ENCODE peak calls at places on chromosome 17, in eight cellular contexts. P is heart left ventricle, S is pancreas, T is right lobe of liver, Z is uterus, O is prostate gland, Q is suprapubic skin, G is breast epithelium. Y is an unnamed sample.
A peak's percentile ranks its signal among the peaks of the same experiment; 100 is the strongest.

GRCh38 chr17:60817187-60817586 is 139.5 kb downstream of the BCAS3 start:
- DNase-seq in P (no peak), S (no peak), T (no peak), Z (no peak), O (no peak), Q (no peak), G (no peak), Y (no peak)

GRCh38 chr17:9360610-9361571 is 214.7 kb downstream of the STX8 start:
- DNase-seq in P (peak; percentile 29), S (no peak), T (peak; percentile 82), Z (no peak), O (no peak), Q (no peak), G (no peak), Y (peak; percentile 82)

GRCh38 chr17:39653662-39654331 is 11.4 kb upstream of the TCAP start:
- DNase-seq in P (peak; percentile 65), S (peak; percentile 48), T (no peak), Z (no peak), O (peak; percentile 47), Q (no peak), G (no peak), Y (peak; percentile 70)

GRCh38 chr17:79111097-79111496 is 36.5 kb downstream of the ENGASE start:
- DNase-seq in P (no peak), S (no peak), T (no peak), Z (no peak), O (no peak), Q (no peak), G (no peak), Y (no peak)

GRCh38 chr17:63446218-63446980 is at the start of gene CYB561:
- DNase-seq in P (peak; percentile 82), S (peak; percentile 87), T (peak; percentile 79), Z (peak; percentile 65), O (peak; percentile 87), Q (peak; percentile 92), G (peak; percentile 87), Y (no peak)

GRCh38 chr17:4997302-4998026 is at the start of the genes INCA1 and KIF1C:
- DNase-seq in P (peak; percentile 96), S (peak; percentile 93), T (peak; percentile 97), Z (peak; percentile 92), O (peak; percentile 93), Q (peak; percentile 96), G (peak; percentile 93), Y (peak; percentile 97)

GRCh38 chr17:43832168-43832975 is 574 bp downstream of the MPP3 start:
- DNase-seq in P (peak; percentile 73), S (peak; percentile 47), T (peak; percentile 62), Z (peak; percentile 45), O (peak; percentile 10), Q (no peak), G (no peak), Y (peak; percentile 68)

GRCh38 chr17:41864837-41865595 is at the start of gene KLHL11:
- DNase-seq in P (peak; percentile 92), S (peak; percentile 88), T (peak; percentile 92), Z (peak; percentile 82), O (peak; percentile 89), Q (peak; percentile 94), G (peak; percentile 87), Y (peak; percentile 96)

GRCh38 chr17:77327566-77328463 is 187.0 kb downstream of the SEC14L1 start:
- DNase-seq in P (no peak), S (no peak), T (peak; percentile 85), Z (no peak), O (no peak), Q (peak; percentile 70), G (peak; percentile 40), Y (no peak)

GRCh38 chr17:65627108-65627507 is 65.7 kb upstream of the AXIN2 start:
- DNase-seq in P (no peak), S (no peak), T (no peak), Z (no peak), O (no peak), Q (no peak), G (no peak), Y (no peak)

GRCh38 chr17:41664587-41665565 is 23.8 kb upstream of the EIF1 start:
- DNase-seq in P (no peak), S (no peak), T (no peak), Z (no peak), O (no peak), Q (no peak), G (no peak), Y (peak; percentile 30)

GRCh38 chr17:76575570-76575969 is 10.1 kb downstream of the ST6GALNAC2 start:
- DNase-seq in P (no peak), S (no peak), T (no peak), Z (no peak), O (no peak), Q (no peak), G (no peak), Y (no peak)

GRCh38 chr17:55444471-55445441 is 23.1 kb upstream of the MMD start:
- DNase-seq in P (no peak), S (no peak), T (no peak), Z (no peak), O (no peak), Q (no peak), G (no peak), Y (no peak)

GRCh38 chr17:42679001-42679491 is 2.3 kb upstream of the PLEKHH3 start:
- DNase-seq in P (no peak), S (peak; percentile 74), T (no peak), Z (peak; percentile 73), O (peak; percentile 24), Q (no peak), G (no peak), Y (peak; percentile 78)

GRCh38 chr17:81385320-81386111 is 9.7 kb upstream of the BAHCC1 start:
- DNase-seq in P (no peak), S (no peak), T (no peak), Z (peak; percentile 72), O (no peak), Q (no peak), G (no peak), Y (peak; percentile 45)

GRCh38 chr17:53058031-53058430 is 764.7 kb upstream of the KIF2B start:
- DNase-seq in P (no peak), S (no peak), T (no peak), Z (no peak), O (no peak), Q (no peak), G (no peak), Y (no peak)

GRCh38 chr17:71522383-71522782 is 598.4 kb upstream of the SOX9 start:
- DNase-seq in P (no peak), S (no peak), T (no peak), Z (no peak), O (no peak), Q (no peak), G (no peak), Y (no peak)

GRCh38 chr17:78935419-78936323 is 10.5 kb upstream of the TIMP2 start:
- DNase-seq in P (peak; percentile 75), S (no peak), T (no peak), Z (peak; percentile 95), O (no peak), Q (peak; percentile 91), G (no peak), Y (peak; percentile 98)

GRCh38 chr17:5552841-5553240 is 31.5 kb downstream of the NLRP1 start:
- DNase-seq in P (no peak), S (no peak), T (no peak), Z (no peak), O (no peak), Q (no peak), G (no peak), Y (no peak)

GRCh38 chr17:8002646-8003593 is 505 bp downstream of the GUCY2D start:
- DNase-seq in P (no peak), S (no peak), T (no peak), Z (no peak), O (no peak), Q (no peak), G (peak; percentile 51), Y (no peak)

GRCh38 chr17:7854851-7855642 is at the start of gene TMEM88:
- DNase-seq in P (no peak), S (peak; percentile 36), T (no peak), Z (peak; percentile 37), O (no peak), Q (peak; percentile 79), G (peak; percentile 50), Y (peak; percentile 87)

GRCh38 chr17:66540131-66540781 is 237.8 kb downstream of the PRKCA start:
- DNase-seq in P (peak; percentile 61), S (no peak), T (no peak), Z (peak; percentile 55), O (no peak), Q (no peak), G (no peak), Y (peak; percentile 89)

GRCh38 chr17:77735341-77736206 is 222.9 kb upstream of the TNRC6C start:
- DNase-seq in P (peak; percentile 83), S (no peak), T (no peak), Z (peak; percentile 70), O (no peak), Q (peak; percentile 72), G (no peak), Y (peak; percentile 42)

GRCh38 chr17:6463616-6464445 is 19.6 kb downstream of the PIMREG start:
- DNase-seq in P (no peak), S (no peak), T (peak; percentile 44), Z (no peak), O (no peak), Q (no peak), G (no peak), Y (no peak)

GRCh38 chr17:39000021-39000601 is 32.9 kb upstream of the FBXO47 start:
- DNase-seq in P (no peak), S (no peak), T (no peak), Z (no peak), O (no peak), Q (no peak), G (no peak), Y (no peak)

GRCh38 chr17:36941265-36942021 is 4.2 kb downstream of the LHX1 start:
- DNase-seq in P (no peak), S (no peak), T (no peak), Z (no peak), O (no peak), Q (no peak), G (no peak), Y (no peak)
- H3K27me3 ChIP-seq in P (peaks cover 100% of the 10 kb centered on the region), S (peaks cover 17% of the 10 kb centered on the region), T (peaks cover 93% of the 10 kb centered on the region), Z (peaks cover 88% of the 10 kb centered on the region), O (peaks cover 72% of the 10 kb centered on the region), Q (peaks cover 99% of the 10 kb centered on the region), G (peaks cover 36% of the 10 kb centered on the region), Y (peaks cover 100% of the 10 kb centered on the region)

GRCh38 chr17:17783121-17783824 is 53.5 kb downstream of the SREBF1 start:
- DNase-seq in P (peak; percentile 87), S (peak; percentile 81), T (peak; percentile 84), Z (peak; percentile 73), O (peak; percentile 71), Q (no peak), G (peak; percentile 67), Y (peak; percentile 47)
- TF ChIP-seq CTCF in P (peak; percentile 22), S (no peak), T (peak; percentile 6), Z (no peak), O (peak; percentile 30), Q (no peak), G (no peak), Y (no peak)

GRCh38 chr17:19725486-19725885 is 9.1 kb upstream of the SLC47A2 start:
- DNase-seq in P (no peak), S (no peak), T (no peak), Z (no peak), O (no peak), Q (no peak), G (no peak), Y (no peak)
- H3K27ac ChIP-seq in P (no peak overlapping the region), S (no peak overlapping the region), T (no peak overlapping the region), Z (peak overlapping the region; percentile 100), O (no peak overlapping the region), Q (peak overlapping the region; percentile 95), G (peak overlapping the region; percentile 99), Y (no peak overlapping the region)

DNA sequence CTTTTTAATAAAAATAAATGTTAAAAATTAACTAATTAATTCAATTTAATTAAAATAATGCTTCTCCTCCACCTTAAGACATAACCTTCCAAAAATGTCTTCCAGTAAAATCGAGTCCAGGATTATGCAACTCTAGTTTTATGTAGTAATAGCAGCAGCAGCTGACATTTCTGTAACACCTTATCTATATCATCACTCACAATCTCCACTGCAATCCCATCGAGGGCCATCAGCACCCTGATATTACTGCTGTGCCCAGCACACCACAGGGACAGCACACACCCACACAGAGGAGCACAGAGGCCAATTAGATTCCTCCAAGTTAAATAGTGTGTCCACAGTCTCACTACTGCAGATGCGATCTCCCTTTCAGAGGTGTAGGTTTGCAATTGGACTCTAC is 2.9 kb downstream of the RPH3AL start:
- DNase-seq in P (no peak), S (no peak), T (peak; percentile 31), Z (no peak), O (no peak), Q (no peak), G (no peak), Y (no peak)
- H3K27me3 ChIP-seq in P (no peaks in the 10 kb centered on the region), S (no peaks in the 10 kb centered on the region), T (no peaks in the 10 kb centered on the region), Z (no peaks in the 10 kb centered on the region), O (no peaks in the 10 kb centered on the region), Q (no peaks in the 10 kb centered on the region), G (no peaks in the 10 kb centered on the region), Y (no peaks in the 10 kb centered on the region)

Y was measured in cardiac muscle cell.